ENCODE peak calls at places on chromosome 4, in five cellular contexts. U, Z, L, W and V are unnamed samples.

GRCh38 chr4:56086073-56086521 is 137.4 kb downstream of the CEP135 start:
- DNase-seq in U (no peak), Z (no peak), L (no peak), W (peak), V (no peak)

GRCh38 chr4:118745357-118745756 is 60.2 kb downstream of the METTL14 start:
- DNase-seq in U (no peak), Z (no peak), L (no peak), W (no peak), V (no peak)

GRCh38 chr4:169272265-169272886 is 1.6 kb upstream of the SH3RF1 start:
- DNase-seq in U (no peak), Z (no peak), L (no peak), W (no peak), V (no peak)

GRCh38 chr4:175234162-175234561 is 316.0 kb downstream of the ADAM29 start:
- DNase-seq in U (no peak), Z (no peak), L (no peak), W (no peak), V (no peak)

GRCh38 chr4:4578981-4579380 is 37.1 kb upstream of the STX18 start:
- DNase-seq in U (no peak), Z (no peak), L (no peak), W (no peak), V (no peak)

GRCh38 chr4:123977623-123978022 is 581.0 kb downstream of the SPRY1 start:
- DNase-seq in U (no peak), Z (no peak), L (no peak), W (no peak), V (no peak)

GRCh38 chr4:141046255-141046654 is 87.0 kb downstream of the RNF150 start:
- DNase-seq in U (no peak), Z (peak), L (no peak), W (no peak), V (no peak)

GRCh38 chr4:141314627-141315026 is 93.9 kb downstream of the ZNF330 start:
- DNase-seq in U (no peak), Z (no peak), L (no peak), W (no peak), V (no peak)

GRCh38 chr4:154234576-154234975 is 257.0 kb downstream of the DCHS2 start:
- DNase-seq in U (no peak), Z (no peak), L (no peak), W (no peak), V (no peak)

GRCh38 chr4:172997217-172997609 is 171.4 kb upstream of the GALNT7 start:
- DNase-seq in U (no peak), Z (no peak), L (no peak), W (no peak), V (no peak)

GRCh38 chr4:79227896-79228295 is 98.0 kb downstream of the NAA11 start:
- DNase-seq in U (no peak), Z (no peak), L (no peak), W (no peak), V (no peak)

GRCh38 chr4:80967346-80967745 is 63.2 kb upstream of the BMP3 start:
- DNase-seq in U (no peak), Z (no peak), L (no peak), W (no peak), V (no peak)

GRCh38 chr4:122827258-122827887 is 742 bp downstream of the FGF2 start:
- DNase-seq in U (peak), Z (no peak), L (no peak), W (peak), V (no peak)

GRCh38 chr4:159101983-159102622 is 776 bp upstream of the RAPGEF2 start:
- DNase-seq in U (no peak), Z (peak), L (no peak), W (no peak), V (no peak)

GRCh38 chr4:56301181-56302076 is 85.9 kb downstream of the AASDH start:
- DNase-seq in U (peak), Z (peak), L (peak), W (peak), V (peak)

GRCh38 chr4:54940996-54941395 is 184.4 kb downstream of the KDR start:
- DNase-seq in U (no peak), Z (no peak), L (no peak), W (no peak), V (no peak)

GRCh38 chr4:106691749-106692148 is 323.2 kb upstream of the GIMD1 start:
- DNase-seq in U (no peak), Z (no peak), L (peak), W (no peak), V (no peak)

GRCh38 chr4:8835521-8836365 is 35.9 kb downstream of the HMX1 start:
- DNase-seq in U (peak), Z (no peak), L (no peak), W (no peak), V (no peak)

GRCh38 chr4:185018834-185019450 is 652 bp downstream of the HELT start:
- DNase-seq in U (no peak), Z (peak), L (no peak), W (no peak), V (no peak)

GRCh38 chr4:109816082-109816442 is 500 bp downstream of the GAR1 start:
- DNase-seq in U (peak), Z (no peak), L (no peak), W (peak), V (no peak)

GRCh38 chr4:56424697-56425514 is 10.5 kb downstream of the PPAT start:
- DNase-seq in U (peak), Z (peak), L (no peak), W (peak), V (no peak)

GRCh38 chr4:32147446-32148064 is 1427.4 kb downstream of the PCDH7 start:
- DNase-seq in U (no peak), Z (no peak), L (no peak), W (no peak), V (no peak)

GRCh38 chr4:8319061-8319460 is 49.5 kb downstream of the HTRA3 start:
- DNase-seq in U (no peak), Z (no peak), L (no peak), W (no peak), V (no peak)

GRCh38 chr4:27357283-27357682 is 496.6 kb downstream of the STIM2 start:
- DNase-seq in U (no peak), Z (no peak), L (no peak), W (no peak), V (no peak)

GRCh38 chr4:43048570-43048969 is 156.1 kb downstream of the GRXCR1 start:
- DNase-seq in U (no peak), Z (no peak), L (no peak), W (no peak), V (no peak)

GRCh38 chr4:8308856-8309771 is 39.6 kb downstream of the HTRA3 start:
- DNase-seq in U (no peak), Z (no peak), L (no peak), W (no peak), V (no peak)

GRCh38 chr4:55356991-55357461 is 11.0 kb downstream of the SRD5A3 start:
- DNase-seq in U (no peak), Z (peak), L (no peak), W (no peak), V (no peak)

GRCh38 chr4:59223292-59223941 is 1976.7 kb upstream of the ADGRL3 start:
- DNase-seq in U (no peak), Z (no peak), L (no peak), W (no peak), V (no peak)

GRCh38 chr4:118842055-118842454 is 6.1 kb upstream of the SEC24D start:
- DNase-seq in U (no peak), Z (no peak), L (peak), W (no peak), V (no peak)

GRCh38 chr4:94410678-94411206 is 41.0 kb upstream of the PDLIM5 start:
- DNase-seq in U (no peak), Z (peak), L (no peak), W (peak), V (no peak)

GRCh38 chr4:113434247-113434587 is 327.3 kb downstream of the CAMK2D start:
- DNase-seq in U (no peak), Z (no peak), L (no peak), W (no peak), V (no peak)

GRCh38 chr4:134666640-134667039 is 465.1 kb upstream of the PABPC4L start:
- DNase-seq in U (no peak), Z (no peak), L (no peak), W (no peak), V (no peak)

GRCh38 chr4:87103086-87103485 is 117.3 kb downstream of the KLHL8 start:
- DNase-seq in U (no peak), Z (no peak), L (no peak), W (no peak), V (no peak)

GRCh38 chr4:151458148-151458547 is 49.2 kb downstream of the FHIP1A start:
- DNase-seq in U (peak), Z (no peak), L (no peak), W (no peak), V (no peak)

GRCh38 chr4:6746721-6747689 is 31.0 kb downstream of the BLOC1S4 start:
- DNase-seq in U (peak), Z (peak), L (no peak), W (peak), V (no peak)

GRCh38 chr4:146076081-146076480 is 99.4 kb upstream of the LSM6 start:
- DNase-seq in U (no peak), Z (no peak), L (no peak), W (no peak), V (no peak)

GRCh38 chr4:80422727-80423404 is 87.3 kb downstream of the CFAP299 start:
- DNase-seq in U (no peak), Z (no peak), L (no peak), W (no peak), V (no peak)

GRCh38 chr4:53478671-53479456 is 101.4 kb downstream of the FIP1L1 start:
- DNase-seq in U (no peak), Z (peak), L (no peak), W (no peak), V (no peak)

GRCh38 chr4:40316782-40317635 is 18.1 kb upstream of the CHRNA9 start:
- DNase-seq in U (peak), Z (peak), L (peak), W (peak), V (no peak)

GRCh38 chr4:37889849-37890500 is 909 bp upstream of the TBC1D1 start:
- DNase-seq in U (no peak), Z (no peak), L (no peak), W (peak), V (no peak)
- TF ChIP-seq POLR2A in U (no peak), Z (no peak), L (no peak), W (no peak), V (no peak)

GRCh38 chr4:52057196-52057595 is 6.1 kb downstream of the SPATA18 start:
- DNase-seq in U (no peak), Z (no peak), L (no peak), W (no peak), V (no peak)

GRCh38 chr4:52052475-52052780 is 1.3 kb downstream of the SPATA18 start:
- DNase-seq in U (no peak), Z (no peak), L (no peak), W (no peak), V (no peak)

GRCh38 chr4:52051615-52052474 is 741 bp downstream of the SPATA18 start:
- DNase-seq in U (peak), Z (peak), L (no peak), W (peak), V (no peak)

GRCh38 chr4:52054254-52054653 is 3.1 kb downstream of the SPATA18 start:
- DNase-seq in U (no peak), Z (no peak), L (no peak), W (no peak), V (no peak)

GRCh38 chr4:52051213-52051614 is at the start of gene SPATA18:
- DNase-seq in U (peak), Z (peak), L (no peak), W (peak), V (no peak)
- TF ChIP-seq POLR2A in U (no peak), Z (peak), L (no peak), W (no peak), V (peak)

GRCh38 chr4:337143-337931 is at the start of gene ZNF141:
- DNase-seq in U (peak), Z (peak), L (no peak), W (peak), V (no peak)

GRCh38 chr4:337932-338758 is 531 bp downstream of the ZNF141 start:
- DNase-seq in U (no peak), Z (peak), L (no peak), W (no peak), V (no peak)

GRCh38 chr4:340011-340410 is 2.4 kb downstream of the ZNF141 start:
- DNase-seq in U (no peak), Z (no peak), L (no peak), W (no peak), V (no peak)

GRCh38 chr4:336893-337142 is 796 bp upstream of the ZNF141 start:
- DNase-seq in U (no peak), Z (no peak), L (no peak), W (no peak), V (no peak)

GRCh38 chr4:338759-339097 is 1.1 kb downstream of the ZNF141 start:
- DNase-seq in U (peak), Z (no peak), L (no peak), W (no peak), V (no peak)
- TF ChIP-seq POLR2A in U (no peak), Z (no peak), L (no peak), W (no peak), V (no peak)

GRCh38 chr4:152972821-152973613 is 36.9 kb downstream of the FHDC1 start:
- DNase-seq in U (no peak), Z (no peak), L (no peak), W (no peak), V (peak)

GRCh38 chr4:152973614-152974200 is 37.6 kb downstream of the FHDC1 start:
- DNase-seq in U (no peak), Z (no peak), L (no peak), W (no peak), V (no peak)

GRCh38 chr4:152974732-152975614 is 38.9 kb downstream of the FHDC1 start:
- DNase-seq in U (no peak), Z (no peak), L (no peak), W (no peak), V (no peak)

GRCh38 chr4:152976466-152976761 is 40.3 kb downstream of the FHDC1 start:
- DNase-seq in U (no peak), Z (no peak), L (no peak), W (no peak), V (no peak)

DNA sequence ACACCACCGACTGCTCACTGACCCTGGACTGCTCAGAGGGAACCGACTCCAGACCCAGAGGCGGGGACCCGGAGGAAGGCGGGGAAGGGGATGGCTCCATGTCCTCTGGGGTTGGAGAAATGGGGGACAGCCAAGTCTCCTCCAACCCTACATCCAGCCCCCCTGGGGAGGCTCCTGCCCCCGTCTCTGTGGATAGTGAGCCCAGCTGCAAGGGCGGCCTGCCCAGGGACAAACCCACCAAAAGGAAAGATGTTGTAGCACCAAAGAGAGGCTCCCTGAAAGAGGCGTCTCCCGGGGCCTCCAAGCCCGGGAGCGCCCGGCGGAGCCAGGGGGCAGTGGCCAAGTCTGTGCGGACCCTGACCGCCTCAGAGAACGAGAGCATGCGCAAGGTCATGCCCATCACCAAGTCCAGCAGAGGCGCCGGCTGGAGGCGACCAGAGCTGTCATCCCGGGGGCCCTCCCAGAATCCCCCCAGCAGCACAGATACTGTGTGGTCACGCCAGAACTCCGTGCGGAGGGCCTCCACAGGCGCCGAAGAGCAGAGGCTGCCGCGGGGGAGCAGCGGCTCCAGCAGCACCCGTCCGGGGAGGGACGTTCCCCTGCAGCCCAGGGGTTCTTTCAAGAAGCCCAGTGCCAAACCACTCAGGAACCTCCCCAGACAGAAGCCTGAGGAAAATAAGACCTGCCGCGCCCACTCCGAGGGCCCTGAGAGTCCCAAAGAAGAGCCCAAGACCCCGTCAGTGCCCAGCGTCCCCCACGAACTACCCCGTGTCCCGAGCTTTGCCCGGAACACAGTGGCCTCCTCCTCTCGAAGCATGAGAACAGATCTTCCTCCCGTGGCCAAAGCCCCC is 39.7 kb downstream of the FHDC1 start:
- DNase-seq in U (no peak), Z (no peak), L (no peak), W (no peak), V (no peak)
- TF ChIP-seq POLR2A in U (no peak), Z (no peak), L (no peak), W (no peak), V (no peak)

DNA sequence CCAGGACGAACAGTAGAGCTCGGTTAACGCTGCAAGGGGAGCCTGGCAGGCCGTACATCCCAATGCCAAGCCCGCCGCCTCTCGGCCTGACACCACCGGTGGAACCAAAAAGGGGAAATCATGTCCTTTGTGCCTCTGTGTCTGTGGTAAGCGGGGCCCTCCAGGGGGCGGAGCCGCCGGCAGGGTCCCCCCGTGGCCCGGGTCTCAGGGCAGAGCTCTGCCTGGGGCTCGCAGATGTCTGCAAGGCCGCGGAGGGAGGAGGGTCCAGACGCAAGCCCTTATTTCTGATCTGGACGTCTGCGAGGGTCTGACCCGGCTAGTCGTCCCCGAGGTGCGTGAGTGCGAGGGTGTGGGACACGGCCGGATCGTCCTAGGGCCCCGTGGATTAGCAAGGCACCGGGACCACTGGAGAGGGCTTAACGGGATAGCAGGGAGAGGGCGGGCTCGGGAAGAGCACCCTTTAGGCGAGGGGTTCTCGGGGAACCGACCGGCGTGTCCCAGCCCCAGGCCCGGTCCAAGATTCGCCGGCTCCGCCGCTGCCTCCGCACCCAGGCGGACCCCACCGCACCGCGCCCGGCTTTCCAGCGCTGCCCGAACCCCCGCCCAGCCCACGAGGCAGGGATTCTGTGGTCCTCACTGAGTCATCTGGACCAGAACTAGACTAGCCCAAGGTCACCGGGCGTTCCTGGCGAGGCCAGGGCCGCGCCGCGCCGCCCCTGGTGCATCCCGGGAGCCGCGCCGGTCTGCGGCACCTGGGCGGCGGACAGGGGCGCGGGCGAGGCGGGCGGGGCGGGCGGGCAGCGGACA is 858 bp upstream of the FAM193A start:
- DNase-seq in U (no peak), Z (peak), L (no peak), W (peak), V (peak)
- TF ChIP-seq POLR2A in U (peak), Z (no peak), L (no peak), W (peak), V (no peak)

DNA sequence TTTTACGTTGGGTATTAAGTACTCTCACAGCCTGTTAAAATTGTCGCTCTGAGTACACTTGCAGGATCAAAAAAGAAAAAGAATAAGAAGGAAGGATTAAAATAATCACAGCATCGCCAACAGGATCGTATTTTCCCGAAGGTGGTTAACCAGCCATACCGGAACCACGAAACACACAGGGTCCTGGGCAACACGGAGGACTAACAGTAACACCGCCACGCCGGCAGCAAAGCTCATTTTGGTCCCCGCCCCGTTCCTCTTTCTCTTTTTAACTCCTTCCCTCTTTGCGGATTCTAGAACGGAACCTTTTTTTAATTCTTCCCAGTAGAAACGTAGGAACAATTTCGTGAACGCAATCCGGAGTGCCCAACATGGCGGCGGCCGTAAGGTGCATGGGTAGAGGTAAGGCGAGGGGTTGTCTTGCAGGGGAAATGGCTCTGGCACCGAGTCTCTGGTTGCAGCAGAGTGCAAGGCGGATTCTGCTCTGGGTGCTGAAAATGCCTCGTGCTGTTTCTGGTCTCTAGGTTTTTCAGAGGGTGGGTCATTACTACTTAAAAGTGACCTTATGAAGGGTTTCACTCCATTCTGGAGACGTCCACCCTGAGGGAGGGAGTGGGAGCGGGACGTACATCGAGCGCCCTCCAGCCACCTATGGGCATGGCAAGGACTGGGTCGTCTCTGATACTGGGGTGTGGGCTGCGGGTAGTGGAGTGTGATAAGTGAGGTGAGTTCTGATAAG is at the start of gene MRPL1:
- DNase-seq in U (peak), Z (peak), L (peak), W (peak), V (peak)
- TF ChIP-seq POLR2A in U (peak), Z (peak), L (peak), W (peak), V (peak)

DNA sequence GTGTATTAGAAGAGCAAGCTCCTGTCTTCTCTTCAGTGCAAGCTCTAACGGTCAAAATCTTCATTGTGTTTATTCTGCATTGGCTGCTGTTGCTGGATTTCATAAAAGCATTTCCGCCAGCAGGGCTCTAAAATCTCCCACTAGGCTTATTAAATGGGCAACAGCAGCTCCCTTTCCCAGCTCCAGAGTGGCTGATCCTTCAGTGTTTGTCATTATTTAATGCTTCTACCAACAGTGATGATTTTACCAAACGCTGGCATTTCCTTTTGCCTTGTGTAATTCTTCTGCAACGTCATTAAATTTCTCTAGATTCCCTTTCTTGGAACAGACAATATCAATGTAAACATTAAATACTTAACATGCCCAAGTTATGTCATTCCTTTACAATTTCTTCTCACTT is 20.1 kb downstream of the SLC7A11 start:
- DNase-seq in U (peak), Z (peak), L (no peak), W (no peak), V (no peak)
- TF ChIP-seq POLR2A in U (no peak), Z (no peak), L (no peak), W (no peak), V (no peak)